ENCODE peak calls at places on chromosomes 4 and X, in four cellular contexts. X is H1, U is IMR-90, O is A549. W is an unnamed sample.

GRCh38 chr4:108446554-108446953 is 173.8 kb upstream of the RPL34 start:
- DNase-seq in X (no peak), U (no peak), O (no peak), W (no peak)

GRCh38 chrX:154812341-154813101 is 7.2 kb upstream of the MPP1 start:
- DNase-seq in X (no peak), U (no peak), O (no peak), W (no peak)

GRCh38 chr4:158812543-158812942 is 43.7 kb downstream of the FNIP2 start:
- DNase-seq in X (no peak), U (no peak), O (no peak), W (no peak)

GRCh38 chr4:108360857-108361820 is 192.4 kb upstream of the LEF1 start:
- DNase-seq in X (no peak), U (peak), O (no peak), W (no peak)

GRCh38 chrX:40012800-40013682 is 84.7 kb downstream of the BCOR start:
- DNase-seq in X (peak), U (peak), O (peak), W (no peak)

GRCh38 chr4:41213563-41214157 is 682 bp downstream of the APBB2 start:
- DNase-seq in X (no peak), U (no peak), O (no peak), W (no peak)

GRCh38 chr4:182369211-182369610 is 126.0 kb downstream of the TENM3 start:
- DNase-seq in X (no peak), U (peak), O (no peak), W (no peak)

GRCh38 chr4:3873446-3874415 is 107.5 kb downstream of the ADRA2C start:
- DNase-seq in X (peak), U (no peak), O (peak), W (peak)

GRCh38 chr4:180866933-180867643 is 1376.1 kb upstream of the TENM3 start:
- DNase-seq in X (no peak), U (no peak), O (no peak), W (no peak)

GRCh38 chrX:38215141-38215540 is 5.5 kb downstream of the SRPX start:
- DNase-seq in X (no peak), U (peak), O (no peak), W (no peak)

DNA sequence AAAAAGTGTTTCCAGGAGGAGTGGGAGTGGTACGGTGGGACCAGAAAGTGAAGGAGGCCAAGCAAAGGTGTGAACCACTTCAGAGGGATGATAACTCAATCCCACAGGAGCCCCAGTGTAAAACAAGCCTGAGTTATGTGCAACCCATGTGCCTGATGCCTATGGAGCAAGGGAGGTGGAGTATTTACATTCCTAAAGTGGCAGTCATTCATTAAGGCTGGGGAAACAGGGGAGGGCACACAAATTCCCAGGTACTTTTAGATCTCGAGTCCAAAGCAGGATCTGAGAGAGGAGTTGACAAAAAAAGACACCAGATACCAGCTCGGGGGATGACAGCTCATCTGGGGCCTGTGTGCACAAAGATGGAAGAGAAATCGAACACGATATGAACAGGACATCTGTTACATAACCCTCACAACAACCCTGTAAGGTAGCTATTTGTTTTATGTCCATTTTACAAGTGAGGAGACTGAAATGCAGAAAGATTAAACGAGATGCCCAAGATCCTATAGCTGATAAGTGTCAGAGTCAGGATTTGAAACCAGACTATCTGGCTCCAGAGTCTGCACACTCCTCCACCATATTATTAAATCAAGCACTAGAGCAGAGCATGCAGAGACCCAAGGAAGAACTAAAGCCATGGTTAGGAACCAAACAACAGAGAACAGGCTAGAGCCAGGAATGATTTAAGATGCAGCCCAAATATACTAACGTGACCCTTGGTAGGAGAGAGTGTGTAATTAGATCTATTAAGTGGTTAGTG is 91.9 kb upstream of the MAPK10 start:
- DNase-seq in X (no peak), U (peak), O (peak), W (peak)
- TF ChIP-seq RAD21 in X (no peak), U (no peak), O (no peak), W (no peak)

DNA sequence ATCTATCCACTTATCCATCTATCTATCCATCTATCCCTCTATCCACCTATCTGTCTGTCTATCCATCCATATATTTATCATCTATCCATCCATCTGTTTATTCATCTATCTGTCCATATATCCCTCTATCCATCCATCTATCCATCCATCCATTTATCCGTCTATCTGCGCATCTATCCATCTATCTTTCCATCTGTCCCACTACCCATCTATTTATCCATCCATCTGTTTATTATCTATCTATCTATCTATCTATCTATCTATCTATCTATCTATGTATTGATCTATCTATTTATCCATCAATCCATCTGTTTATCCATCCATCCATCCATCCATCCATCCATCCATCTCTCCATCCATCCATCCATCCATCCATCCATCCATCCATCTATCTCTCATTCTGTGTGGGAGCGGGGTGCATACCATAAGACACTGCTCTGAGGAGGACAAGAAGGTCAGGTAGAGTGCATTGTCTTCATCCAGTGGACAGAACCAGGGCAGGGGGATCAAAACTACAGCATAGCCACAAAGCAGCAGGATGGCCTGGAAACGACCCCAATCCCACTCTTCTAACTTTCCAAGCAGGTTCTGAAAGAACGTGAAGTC is 53.2 kb upstream of the ENPP6 start:
- DNase-seq in X (no peak), U (no peak), O (no peak), W (no peak)
- TF ChIP-seq RAD21 in X (no peak), U (no peak), O (no peak), W (no peak)

GRCh38 chr4:15194520-15194919 is 192.2 kb downstream of the CPEB2 start:
- DNase-seq in X (no peak), U (peak), O (no peak), W (no peak)

GRCh38 chr4:15201782-15202181 is 199.5 kb downstream of the CPEB2 start:
- DNase-seq in X (no peak), U (no peak), O (no peak), W (no peak)

GRCh38 chr4:15202481-15202880 is 200.2 kb downstream of the CPEB2 start:
- DNase-seq in X (no peak), U (peak), O (no peak), W (no peak)

GRCh38 chr4:15197005-15197404 is 194.7 kb downstream of the CPEB2 start:
- DNase-seq in X (peak), U (peak), O (peak), W (peak)

DNA sequence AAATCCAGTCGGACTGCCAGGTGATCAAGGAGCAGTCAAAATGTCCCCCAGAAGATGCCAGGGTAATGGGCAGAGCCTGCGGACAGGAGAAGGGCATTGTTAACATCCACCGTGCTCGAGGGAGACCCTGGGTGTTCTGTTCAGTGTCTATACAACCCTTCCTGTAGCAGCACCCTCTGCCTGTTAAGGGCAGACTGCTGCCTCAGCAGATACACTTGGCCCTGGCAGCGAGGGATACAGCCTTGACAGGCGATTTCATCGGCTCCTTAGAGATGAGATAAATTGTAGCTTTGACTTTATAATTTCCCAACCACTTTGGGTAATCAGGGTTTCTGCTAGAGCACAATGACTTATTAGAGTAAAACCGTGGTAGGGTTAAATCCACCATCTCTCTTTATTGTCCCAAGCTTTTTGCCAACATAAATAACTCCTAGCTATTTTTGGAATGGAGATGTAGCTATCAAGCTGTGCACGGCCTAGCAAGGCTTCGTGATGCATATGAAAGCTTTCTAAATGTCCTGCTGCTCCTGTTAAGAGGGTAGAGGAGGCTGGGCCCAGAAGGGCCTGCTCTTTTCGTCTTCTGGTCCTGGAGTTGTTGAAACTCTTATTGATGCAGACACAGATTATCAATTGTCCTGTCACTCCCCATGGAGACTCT is 195.9 kb downstream of the CPEB2 start:
- DNase-seq in X (peak), U (peak), O (no peak), W (no peak)
- TF ChIP-seq RAD21 in X (no peak), U (no peak), O (no peak), W (no peak)

GRCh38 chr4:16194199-16194598 is 32.1 kb downstream of the TAPT1 start:
- DNase-seq in X (no peak), U (peak), O (no peak), W (no peak)
- TF ChIP-seq RAD21 in X (no peak), U (no peak), O (no peak), W (no peak)

DNA sequence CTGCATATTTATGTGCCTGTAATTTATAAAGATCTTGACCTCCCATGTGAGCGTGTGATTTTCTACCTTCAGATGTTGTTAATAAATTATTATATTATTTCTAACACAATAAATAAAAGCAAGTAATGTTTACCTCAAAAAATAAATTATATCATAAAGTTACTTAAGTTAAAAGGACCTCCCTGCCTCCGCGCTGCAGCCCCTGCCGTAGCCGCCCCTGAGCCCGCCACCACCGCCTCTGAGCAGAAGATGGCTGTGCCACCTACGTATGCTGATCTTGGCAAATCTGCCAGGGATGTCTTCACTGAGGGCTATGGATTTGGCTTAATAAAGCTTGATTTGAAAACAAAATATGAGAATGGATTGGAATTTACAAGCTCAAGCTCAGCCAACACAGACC is 119.6 kb upstream of the BRWD3 start:
- DNase-seq in X (no peak), U (no peak), O (no peak), W (no peak)
- TF ChIP-seq RAD21 in X (no peak), U (no peak), O (no peak), W (no peak)

GRCh38 chr4:155742310-155743015 is 16.4 kb upstream of the GUCY1B1 start:
- DNase-seq in X (no peak), U (no peak), O (no peak), W (no peak)

GRCh38 chr4:155748039-155748438 is 10.8 kb upstream of the GUCY1B1 start:
- DNase-seq in X (no peak), U (no peak), O (no peak), W (no peak)

GRCh38 chr4:155741546-155741945 is 17.3 kb upstream of the GUCY1B1 start:
- DNase-seq in X (no peak), U (no peak), O (no peak), W (no peak)

GRCh38 chr4:155751569-155751968 is 7.3 kb upstream of the GUCY1B1 start:
- DNase-seq in X (no peak), U (no peak), O (no peak), W (no peak)

DNA sequence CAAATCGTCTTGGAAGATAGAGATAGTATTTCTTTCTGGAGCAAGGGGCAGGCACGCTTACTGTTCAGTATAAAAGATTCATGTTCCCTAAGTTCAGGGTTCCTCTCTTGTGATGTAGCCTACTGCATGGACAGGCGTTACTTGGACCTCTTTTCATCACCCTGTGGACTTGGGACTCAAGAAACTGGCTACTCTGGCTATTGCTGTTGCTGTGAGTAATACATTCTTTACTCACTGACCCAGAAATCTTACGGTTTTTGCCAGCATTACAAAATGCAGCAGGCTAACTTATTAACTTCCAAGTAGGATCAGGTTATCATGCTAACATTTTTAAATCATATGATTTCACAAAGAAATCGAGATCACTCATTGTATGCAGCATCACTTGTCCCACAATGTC is 12.8 kb upstream of the GUCY1B1 start:
- DNase-seq in X (no peak), U (peak), O (no peak), W (no peak)
- TF ChIP-seq RAD21 in X (no peak), U (no peak), O (no peak), W (no peak)

GRCh38 chr4:128869801-128870509 is 60.5 kb downstream of the JADE1 start:
- DNase-seq in X (peak), U (peak), O (no peak), W (no peak)

GRCh38 chr4:128866691-128867090 is 57.2 kb downstream of the JADE1 start:
- DNase-seq in X (no peak), U (no peak), O (no peak), W (no peak)

GRCh38 chr4:128866281-128866680 is 56.8 kb downstream of the JADE1 start:
- DNase-seq in X (no peak), U (no peak), O (no peak), W (no peak)

GRCh38 chr4:128871948-128872347 is 62.4 kb downstream of the JADE1 start:
- DNase-seq in X (no peak), U (peak), O (peak), W (no peak)

DNA sequence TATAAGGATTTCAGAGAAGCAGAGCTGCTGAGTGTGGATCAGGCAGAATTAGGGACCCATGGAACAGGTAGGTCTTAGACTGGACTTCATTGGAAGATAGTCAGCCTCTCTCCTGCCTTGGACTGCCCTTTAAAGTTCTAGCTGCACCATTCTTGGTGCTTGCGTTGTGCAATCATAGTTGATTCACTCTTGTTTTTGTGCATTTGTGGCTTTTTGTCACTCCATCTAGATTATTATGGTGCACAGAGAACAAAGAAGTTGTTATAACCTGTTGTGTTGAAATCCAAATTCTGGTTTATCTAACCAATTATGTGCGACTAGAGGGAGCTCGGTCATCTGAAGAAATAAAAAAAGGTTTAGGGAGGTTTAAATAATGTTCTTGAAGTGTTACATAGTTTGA is 59.3 kb downstream of the JADE1 start:
- DNase-seq in X (peak), U (no peak), O (no peak), W (no peak)
- TF ChIP-seq RAD21 in X (no peak), U (no peak), O (no peak), W (no peak)

GRCh38 chr4:6340446-6341015 is 70.9 kb downstream of the WFS1 start:
- DNase-seq in X (no peak), U (no peak), O (no peak), W (no peak)
- TF ChIP-seq RAD21 in X (no peak), U (no peak), O (no peak), W (no peak)

GRCh38 chr4:73944061-73944875 is 37.6 kb downstream of the PF4 start:
- DNase-seq in X (peak), U (no peak), O (no peak), W (peak)
- TF ChIP-seq RAD21 in X (peak), U (no peak), O (no peak), W (no peak)

DNA sequence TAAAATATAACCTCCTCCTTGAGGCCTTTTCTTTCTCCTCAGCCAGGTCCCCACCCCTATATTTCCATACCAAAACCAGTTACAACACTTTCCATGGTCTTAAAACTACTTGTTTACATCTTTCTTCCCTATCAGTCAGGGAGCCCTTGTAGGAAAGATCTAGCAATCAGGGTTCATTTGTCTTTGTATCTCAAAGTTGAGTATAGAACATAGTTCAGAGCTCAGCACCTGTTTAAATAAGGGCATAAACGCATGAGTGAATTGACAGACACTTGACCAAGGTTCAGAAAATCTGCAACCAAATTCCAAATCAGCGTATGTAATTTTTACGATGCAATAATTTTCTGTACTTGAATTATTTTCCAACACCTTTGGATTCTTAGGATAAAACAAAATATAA is 352.2 kb upstream of the MAGEB16 start:
- DNase-seq in X (no peak), U (no peak), O (no peak), W (no peak)
- TF ChIP-seq RAD21 in X (no peak), U (no peak), O (no peak), W (no peak)